ENCODE peak calls at places on chromosomes 2 and 18, in six cellular contexts. J is ovary, Z is testis, X is IMR-90, T is heart left ventricle, F is tibial nerve. Q is an unnamed sample. For H3K4me1, the result is how much of the 10 kb centered on the place peaks cover.

GRCh38 chr2:95029898-95030341 is 4.4 kb downstream of the MAL start:
- DNase-seq in F (no peak), X (no peak), J (no peak), Z (no peak), T (no peak), Q (no peak)

GRCh38 chr2:211062213-211062612 is 505.8 kb downstream of the CPS1 start:
- DNase-seq in X (no peak), F (no peak), J (no peak), Z (no peak), T (no peak), Q (no peak)

GRCh38 chr2:202545931-202546330 is 88.8 kb upstream of the FAM117B start:
- DNase-seq in X (no peak), J (no peak), F (no peak), Z (no peak), T (no peak), Q (no peak)

GRCh38 chr2:217142649-217143266 is 282.9 kb upstream of the TNP1 start:
- DNase-seq in J (no peak), T (no peak), F (no peak), Z (peak), X (no peak), Q (no peak)

GRCh38 chr2:213227458-213227857 is 56.8 kb upstream of the SPAG16 start:
- DNase-seq in X (no peak), Z (no peak), T (no peak), F (no peak), J (no peak), Q (no peak)

GRCh38 chr2:203340791-203341487 is 12.7 kb downstream of the ABI2 start:
- DNase-seq in X (peak), J (no peak), Z (no peak), F (no peak), T (no peak), Q (peak)

GRCh38 chr2:165401285-165401852 is 68.1 kb upstream of the CSRNP3 start:
- DNase-seq in T (peak), F (no peak), J (no peak), Z (peak), X (peak), Q (peak)

GRCh38 chr18:66013976-66014375 is 263.2 kb downstream of the CDH7 start:
- DNase-seq in Z (no peak), X (no peak), T (no peak), J (no peak), F (no peak), Q (no peak)

GRCh38 chr18:22253676-22254075 is 84.3 kb downstream of the GATA6 start:
- DNase-seq in Z (no peak), J (no peak), T (peak), F (no peak), X (no peak), Q (no peak)

GRCh38 chr2:99970292-99970868 is 172.0 kb downstream of the AFF3 start:
- DNase-seq in T (no peak), Z (no peak), J (no peak), F (no peak), X (peak), Q (no peak)

GRCh38 chr2:2456721-2457120 is 125.6 kb upstream of the MYT1L start:
- DNase-seq in X (peak), T (no peak), Z (no peak), J (no peak), F (no peak), Q (no peak)

GRCh38 chr2:54240515-54241219 is 15.4 kb downstream of the TSPYL6 start:
- DNase-seq in J (no peak), X (peak), T (no peak), F (peak), Z (no peak), Q (peak)

GRCh38 chr2:134462791-134463725 is 209.2 kb downstream of the MGAT5 start:
- DNase-seq in X (no peak), J (no peak), Z (no peak), F (no peak), T (no peak), Q (no peak)

GRCh38 chr2:147792966-147793617 is 51.7 kb upstream of the ACVR2A start:
- DNase-seq in T (no peak), F (no peak), X (peak), Z (no peak), J (no peak), Q (no peak)

GRCh38 chr2:14756122-14756541 is 123.6 kb downstream of the LRATD1 start:
- DNase-seq in X (peak), F (no peak), T (no peak), J (no peak), Z (no peak), Q (no peak)

GRCh38 chr2:234491897-234492296 is 5.0 kb downstream of the ARL4C start:
- DNase-seq in X (no peak), Z (no peak), J (no peak), T (no peak), F (no peak), Q (no peak)

GRCh38 chr18:7749510-7749981 is 182.4 kb downstream of the PTPRM start:
- DNase-seq in Z (no peak), F (no peak), X (no peak), T (no peak), J (no peak), Q (no peak)

GRCh38 chr2:105397959-105398521 is 811 bp downstream of the FHL2 start:
- DNase-seq in F (no peak), T (no peak), X (no peak), J (no peak), Z (peak), Q (peak)

GRCh38 chr2:46125798-46126197 is 171.4 kb upstream of the EPAS1 start:
- DNase-seq in X (no peak), Z (no peak), T (no peak), J (no peak), F (no peak), Q (peak)

GRCh38 chr18:6039055-6039454 is 143.7 kb upstream of the TMEM200C start:
- DNase-seq in J (no peak), T (no peak), F (no peak), X (peak), Z (no peak), Q (no peak)

GRCh38 chr2:61181382-61182058 is 19.5 kb downstream of the C2orf74 start:
- DNase-seq in T (no peak), J (no peak), X (no peak), Z (no peak), F (no peak), Q (no peak)

GRCh38 chr18:47283476-47283875 is 32.0 kb upstream of the SKOR2 start:
- DNase-seq in F (no peak), T (no peak), Z (no peak), X (peak), J (no peak), Q (no peak)

DNA sequence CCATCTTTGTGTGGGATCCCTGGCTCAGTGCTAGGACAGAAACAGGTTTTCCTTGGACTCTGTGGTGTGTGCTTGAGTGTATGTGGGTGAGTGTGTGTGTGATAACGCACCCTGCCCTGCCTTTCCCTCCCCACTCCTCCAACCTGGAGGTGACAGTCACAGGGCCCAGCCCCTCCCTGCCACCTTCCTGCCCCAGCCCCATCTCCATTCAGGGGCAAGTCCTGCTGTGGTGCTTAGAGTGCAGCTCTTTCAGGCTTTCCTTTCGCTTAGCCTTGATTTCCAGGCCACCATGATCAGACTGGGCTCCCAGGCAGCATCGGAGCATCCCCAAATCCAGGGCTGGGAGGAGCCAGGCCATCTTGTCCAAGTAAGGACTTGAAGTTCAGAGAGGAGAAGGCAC is 185.2 kb downstream of the ZFP36L2 start:
- DNase-seq in X (no peak), Z (no peak), J (no peak), F (no peak), T (no peak), Q (no peak)
- H3K4me1 ChIP-seq in X (under half), Z (under half), J (under half), F (under half), T (under half), Q (under half)

GRCh38 chr2:10366601-10367270 is 64.0 kb downstream of the HPCAL1 start:
- DNase-seq in Z (no peak), J (no peak), T (no peak), F (no peak), X (no peak), Q (no peak)

GRCh38 chr2:10370390-10370789 is 67.7 kb downstream of the HPCAL1 start:
- DNase-seq in F (no peak), J (no peak), X (no peak), T (no peak), Z (no peak), Q (no peak)

GRCh38 chr2:10369269-10370255 is 66.9 kb downstream of the HPCAL1 start:
- DNase-seq in X (no peak), Z (no peak), T (no peak), J (no peak), F (no peak), Q (peak)

GRCh38 chr2:10367472-10368439 is 65.1 kb downstream of the HPCAL1 start:
- DNase-seq in F (no peak), T (no peak), Z (no peak), J (no peak), X (no peak), Q (no peak)

GRCh38 chr2:10368491-10369231 is 66.0 kb downstream of the HPCAL1 start:
- DNase-seq in J (no peak), Z (peak), T (no peak), X (no peak), F (no peak), Q (no peak)
- H3K4me1 ChIP-seq in J (under half), Z (half or more), T (under half), X (under half), F (under half), Q (under half)

GRCh38 chr18:9708057-9708881 is at the start of gene RAB31:
- DNase-seq in X (peak), J (peak), F (peak), Z (peak), T (peak), Q (peak)
- H3K4me1 ChIP-seq in X (under half), J (under half), F (under half), Z (under half), T (under half), Q (under half)

DNA sequence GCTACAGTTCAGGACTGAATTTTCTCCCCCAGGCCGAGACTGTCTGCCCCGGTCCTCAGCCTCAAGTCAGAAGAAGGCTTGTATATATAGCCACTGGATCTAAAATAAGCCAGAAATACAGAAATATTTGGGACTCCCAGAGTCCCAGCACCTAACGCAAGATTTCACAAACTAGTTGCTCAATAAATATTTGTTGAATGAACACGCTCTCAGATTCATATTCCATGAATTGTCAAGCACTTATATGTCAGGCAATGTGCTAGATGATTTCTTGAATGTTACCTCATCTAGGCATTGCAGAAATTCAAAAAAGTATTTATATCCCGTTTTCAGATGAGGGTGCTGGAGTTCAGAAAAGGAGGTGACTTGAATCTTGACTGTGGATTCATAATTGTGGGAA is 163.7 kb upstream of the KLHL29 start:
- DNase-seq in F (no peak), T (no peak), Z (no peak), J (no peak), X (no peak), Q (no peak)
- H3K4me1 ChIP-seq in F (under half), T (under half), Z (under half), J (under half), X (under half), Q (under half)

GRCh38 chr2:71563872-71564271 is 110.5 kb downstream of the DYSF start:
- DNase-seq in Z (no peak), J (no peak), X (no peak), F (no peak), T (no peak), Q (no peak)
- H3K4me1 ChIP-seq in Z (under half), J (under half), X (under half), F (under half), T (under half), Q (under half)

GRCh38 chr2:151967829-151968722 is 130.8 kb downstream of the CACNB4 start:
- DNase-seq in J (no peak), Z (no peak), X (no peak), T (no peak), F (no peak), Q (no peak)
- H3K4me1 ChIP-seq in J (under half), Z (under half), X (under half), T (under half), F (under half), Q (under half)

DNA sequence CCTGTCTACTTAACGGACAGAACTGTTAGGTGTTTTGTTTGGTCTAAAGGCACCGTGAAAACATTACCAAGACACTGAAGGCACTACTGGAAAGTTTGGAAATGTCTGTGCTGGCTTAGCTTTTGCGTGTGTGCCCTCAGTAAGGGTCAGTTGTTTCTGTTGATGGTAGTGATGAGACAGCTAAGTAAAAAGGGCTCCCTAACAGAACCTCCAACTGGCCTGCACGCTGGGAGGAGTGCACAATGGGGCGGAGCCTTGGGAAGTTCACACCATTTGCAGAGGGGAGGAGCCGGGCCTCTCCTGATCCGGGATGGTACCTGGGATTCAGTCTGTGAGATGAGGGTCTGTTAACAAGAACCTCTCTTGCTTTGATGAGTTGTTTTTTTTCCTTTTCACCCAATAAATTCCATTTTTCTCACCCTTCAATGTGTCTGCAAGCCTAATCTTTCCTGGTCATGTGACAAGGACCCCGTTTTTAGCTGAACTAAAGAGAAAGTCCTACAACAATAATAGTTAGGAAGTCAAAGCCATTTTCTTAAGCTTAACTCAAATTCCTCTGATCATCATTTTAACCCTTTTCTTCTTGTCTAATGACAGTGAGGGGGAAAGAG is 368.7 kb downstream of the PARD3B start:
- DNase-seq in F (no peak), X (no peak), T (no peak), Z (peak), J (no peak), Q (no peak)
- H3K4me1 ChIP-seq in F (under half), X (under half), T (under half), Z (under half), J (under half), Q (under half)

GRCh38 chr2:174612960-174613359 is 15.4 kb upstream of the WIPF1 start:
- DNase-seq in F (no peak), Z (no peak), X (no peak), J (no peak), T (no peak), Q (no peak)
- H3K4me1 ChIP-seq in F (under half), Z (under half), X (under half), J (under half), T (under half), Q (under half)

DNA sequence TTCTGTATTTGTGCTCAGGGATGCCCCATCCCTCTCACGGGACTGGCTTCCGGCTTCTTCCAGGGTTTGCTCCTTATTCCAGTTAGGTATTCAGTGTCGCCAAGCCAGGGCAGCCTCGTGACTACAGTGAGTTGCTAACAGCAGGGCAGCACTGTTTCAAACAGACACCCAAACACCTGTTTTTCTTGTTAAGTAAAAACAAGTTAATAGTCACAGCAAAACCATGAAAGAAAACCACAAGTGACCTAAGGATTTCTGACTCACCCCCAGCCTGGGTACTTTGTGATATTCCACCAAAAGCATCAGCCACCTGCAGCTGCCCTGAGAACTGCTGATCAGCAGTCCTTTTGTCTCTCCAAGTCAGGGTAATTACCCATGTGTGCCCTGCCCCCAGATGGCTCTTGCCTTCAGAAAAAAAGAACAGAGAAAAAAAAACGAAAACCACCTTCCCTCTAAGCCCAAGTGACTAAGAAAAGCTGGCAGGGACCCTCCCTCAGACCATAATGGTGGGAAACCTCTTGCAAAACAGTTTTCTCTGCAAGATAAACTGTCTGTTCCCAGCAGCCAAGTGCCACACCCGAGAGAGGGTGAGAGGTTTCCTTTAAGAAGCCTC is 178.2 kb downstream of the ANAPC1 start:
- DNase-seq in F (no peak), X (peak), T (no peak), J (no peak), Z (no peak), Q (peak)
- H3K4me1 ChIP-seq in F (under half), X (under half), T (under half), J (under half), Z (under half), Q (half or more)

DNA sequence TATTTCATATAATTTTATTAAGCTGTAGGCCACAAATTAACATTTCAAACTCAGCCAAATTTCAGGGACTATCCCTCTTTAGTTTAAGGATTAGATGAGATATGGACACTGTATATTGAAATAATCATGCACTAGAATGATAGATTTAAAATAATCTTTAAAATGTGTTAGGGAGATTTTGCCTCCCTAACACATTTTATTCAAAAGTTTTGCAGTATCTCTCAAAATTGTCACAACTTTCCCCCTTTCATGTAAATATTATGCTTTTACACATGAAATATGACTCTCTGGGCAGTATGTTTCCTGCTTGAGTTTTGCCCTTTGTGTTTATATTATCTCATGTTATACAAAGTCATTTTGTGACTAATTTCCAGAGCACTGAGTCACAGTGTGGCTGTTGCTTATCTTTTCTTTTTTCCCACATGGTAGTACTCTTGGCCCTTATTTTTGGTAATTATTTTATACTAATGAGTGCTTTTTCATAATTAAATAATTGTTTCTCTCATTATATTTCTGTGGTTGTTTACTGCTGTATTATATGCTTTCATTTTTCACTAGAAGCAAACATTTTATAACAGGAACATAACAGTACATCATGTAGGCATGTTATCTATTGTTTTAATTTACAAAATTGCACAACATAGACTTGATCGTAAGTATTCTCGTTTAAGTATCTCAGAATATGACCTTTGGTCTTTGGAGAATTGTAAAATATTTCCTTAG is 1.1 kb downstream of the TFPI start:
- DNase-seq in Z (no peak), J (no peak), T (no peak), F (no peak), X (peak), Q (no peak)
- H3K4me1 ChIP-seq in Z (under half), J (under half), T (under half), F (under half), X (under half), Q (under half)